ENCODE peak calls at places on chromosomes 13 and 19, in seven cellular contexts. One of them, this sample, is unnamed.
A peak's percentile ranks its signal among the peaks of the same experiment; 100 is the strongest.

GRCh38 chr19:55373993-55374757 is 2.5 kb upstream of the TMEM190 start:
- DNase-seq in transverse colon: no peak
- DNase-seq in effector memory CD4-positive, alpha-beta T cell: no peak
- DNase-seq in PC-9: peak; percentile 39
- DNase-seq in SJSA1: peak; percentile 86
- DNase-seq in vagina: no peak
- DNase-seq in endothelial cell of umbilical vein: no peak
- DNase-seq in this sample: no peak

GRCh38 chr13:42660367-42660965 is 86.5 kb downstream of the TNFSF11 start:
- DNase-seq in effector memory CD4-positive, alpha-beta T cell: no peak
- DNase-seq in PC-9: no peak
- DNase-seq in vagina: no peak
- DNase-seq in transverse colon: no peak
- DNase-seq in SJSA1: peak; percentile 13
- DNase-seq in endothelial cell of umbilical vein: no peak
- DNase-seq in this sample: no peak

GRCh38 chr13:63541336-63541735 is 2125.7 kb upstream of the PCDH20 start:
- DNase-seq in transverse colon: no peak
- DNase-seq in SJSA1: no peak
- DNase-seq in vagina: no peak
- DNase-seq in endothelial cell of umbilical vein: no peak
- DNase-seq in effector memory CD4-positive, alpha-beta T cell: no peak
- DNase-seq in PC-9: no peak
- DNase-seq in this sample: no peak

GRCh38 chr19:13396256-13397080 is 109.8 kb downstream of the CACNA1A start:
- DNase-seq in transverse colon: peak; percentile 15
- DNase-seq in endothelial cell of umbilical vein: peak; percentile 40
- DNase-seq in SJSA1: peak; percentile 11
- DNase-seq in PC-9: peak; percentile 2
- DNase-seq in effector memory CD4-positive, alpha-beta T cell: no peak
- DNase-seq in vagina: no peak
- DNase-seq in this sample: peak; percentile 5

GRCh38 chr13:32917504-32917903 is 98.7 kb upstream of the KL start:
- DNase-seq in vagina: no peak
- DNase-seq in endothelial cell of umbilical vein: peak; percentile 59
- DNase-seq in SJSA1: no peak
- DNase-seq in transverse colon: no peak
- DNase-seq in effector memory CD4-positive, alpha-beta T cell: no peak
- DNase-seq in PC-9: no peak
- DNase-seq in this sample: no peak

GRCh38 chr13:48904668-48905290 is 70.9 kb upstream of the FNDC3A start:
- DNase-seq in SJSA1: no peak
- DNase-seq in PC-9: no peak
- DNase-seq in effector memory CD4-positive, alpha-beta T cell: no peak
- DNase-seq in endothelial cell of umbilical vein: no peak
- DNase-seq in vagina: no peak
- DNase-seq in transverse colon: no peak
- DNase-seq in this sample: no peak

GRCh38 chr19:8858260-8858659 is 26.1 kb downstream of the MBD3L1 start:
- DNase-seq in vagina: no peak
- DNase-seq in SJSA1: no peak
- DNase-seq in PC-9: no peak
- DNase-seq in endothelial cell of umbilical vein: no peak
- DNase-seq in transverse colon: no peak
- DNase-seq in effector memory CD4-positive, alpha-beta T cell: no peak
- DNase-seq in this sample: no peak

GRCh38 chr13:47256618-47257017 is 359.8 kb upstream of the HTR2A start:
- DNase-seq in PC-9: no peak
- DNase-seq in effector memory CD4-positive, alpha-beta T cell: no peak
- DNase-seq in endothelial cell of umbilical vein: no peak
- DNase-seq in transverse colon: no peak
- DNase-seq in vagina: no peak
- DNase-seq in SJSA1: no peak
- DNase-seq in this sample: no peak

GRCh38 chr13:110869805-110870706 is 44.8 kb downstream of the ANKRD10 start:
- DNase-seq in effector memory CD4-positive, alpha-beta T cell: no peak
- DNase-seq in PC-9: peak; percentile 96
- DNase-seq in SJSA1: peak; percentile 100
- DNase-seq in endothelial cell of umbilical vein: peak; percentile 99
- DNase-seq in vagina: peak; percentile 98
- DNase-seq in transverse colon: peak; percentile 74
- DNase-seq in this sample: peak; percentile 98

GRCh38 chr13:99973786-99974185 is 2.2 kb upstream of the ZIC5 start:
- DNase-seq in vagina: no peak
- DNase-seq in endothelial cell of umbilical vein: no peak
- DNase-seq in transverse colon: no peak
- DNase-seq in PC-9: no peak
- DNase-seq in effector memory CD4-positive, alpha-beta T cell: no peak
- DNase-seq in SJSA1: no peak
- DNase-seq in this sample: no peak

GRCh38 chr19:57241181-57241580 is 749 bp downstream of the ZNF805 start:
- DNase-seq in PC-9: no peak
- DNase-seq in vagina: peak; percentile 32
- DNase-seq in effector memory CD4-positive, alpha-beta T cell: no peak
- DNase-seq in endothelial cell of umbilical vein: peak; percentile 32
- DNase-seq in transverse colon: no peak
- DNase-seq in SJSA1: no peak
- DNase-seq in this sample: no peak

GRCh38 chr13:78603240-78603947 is at the start of gene POU4F1:
- DNase-seq in effector memory CD4-positive, alpha-beta T cell: peak; percentile 45
- DNase-seq in vagina: no peak
- DNase-seq in SJSA1: peak; percentile 40
- DNase-seq in PC-9: no peak
- DNase-seq in endothelial cell of umbilical vein: peak; percentile 71
- DNase-seq in transverse colon: peak; percentile 69
- DNase-seq in this sample: no peak

GRCh38 chr13:34156841-34157365 is 339.0 kb downstream of the RFC3 start:
- DNase-seq in vagina: no peak
- DNase-seq in endothelial cell of umbilical vein: peak; percentile 99
- DNase-seq in SJSA1: peak; percentile 82
- DNase-seq in PC-9: peak; percentile 82
- DNase-seq in transverse colon: peak; percentile 80
- DNase-seq in effector memory CD4-positive, alpha-beta T cell: no peak
- DNase-seq in this sample: no peak

GRCh38 chr13:97325738-97326137 is 103.6 kb downstream of the MBNL2 start:
- DNase-seq in PC-9: no peak
- DNase-seq in effector memory CD4-positive, alpha-beta T cell: no peak
- DNase-seq in vagina: no peak
- DNase-seq in endothelial cell of umbilical vein: no peak
- DNase-seq in transverse colon: no peak
- DNase-seq in SJSA1: no peak
- DNase-seq in this sample: no peak

GRCh38 chr13:110523180-110523579 is 38.3 kb downstream of the RAB20 start:
- DNase-seq in transverse colon: no peak
- DNase-seq in endothelial cell of umbilical vein: no peak
- DNase-seq in vagina: no peak
- DNase-seq in PC-9: no peak
- DNase-seq in SJSA1: no peak
- DNase-seq in effector memory CD4-positive, alpha-beta T cell: no peak
- DNase-seq in this sample: no peak

GRCh38 chr13:30196025-30196424 is 111.3 kb downstream of the KATNAL1 start:
- DNase-seq in SJSA1: no peak
- DNase-seq in endothelial cell of umbilical vein: peak; percentile 4
- DNase-seq in PC-9: no peak
- DNase-seq in effector memory CD4-positive, alpha-beta T cell: no peak
- DNase-seq in transverse colon: no peak
- DNase-seq in vagina: no peak
- DNase-seq in this sample: no peak

GRCh38 chr19:37983916-37984315 is 76.9 kb downstream of the SIPA1L3 start:
- DNase-seq in transverse colon: no peak
- DNase-seq in endothelial cell of umbilical vein: no peak
- DNase-seq in PC-9: no peak
- DNase-seq in SJSA1: no peak
- DNase-seq in vagina: no peak
- DNase-seq in effector memory CD4-positive, alpha-beta T cell: no peak
- DNase-seq in this sample: no peak

GRCh38 chr13:41563501-41564001 is 106.2 kb downstream of the RGCC start:
- DNase-seq in transverse colon: no peak
- DNase-seq in vagina: no peak
- DNase-seq in effector memory CD4-positive, alpha-beta T cell: no peak
- DNase-seq in endothelial cell of umbilical vein: peak; percentile 82
- DNase-seq in PC-9: no peak
- DNase-seq in SJSA1: peak; percentile 68
- DNase-seq in this sample: no peak
- H3K27ac ChIP-seq in transverse colon: no peak overlapping the region
- H3K27ac ChIP-seq in vagina: peak overlapping the region; percentile 57
- H3K27ac ChIP-seq in effector memory CD4-positive, alpha-beta T cell: no peak overlapping the region
- H3K27ac ChIP-seq in endothelial cell of umbilical vein: peak overlapping the region; percentile 64
- H3K27ac ChIP-seq in PC-9: no peak overlapping the region
- H3K27ac ChIP-seq in SJSA1: peak overlapping the region; percentile 52
- H3K27ac ChIP-seq in this sample: no peak overlapping the region

DNA sequence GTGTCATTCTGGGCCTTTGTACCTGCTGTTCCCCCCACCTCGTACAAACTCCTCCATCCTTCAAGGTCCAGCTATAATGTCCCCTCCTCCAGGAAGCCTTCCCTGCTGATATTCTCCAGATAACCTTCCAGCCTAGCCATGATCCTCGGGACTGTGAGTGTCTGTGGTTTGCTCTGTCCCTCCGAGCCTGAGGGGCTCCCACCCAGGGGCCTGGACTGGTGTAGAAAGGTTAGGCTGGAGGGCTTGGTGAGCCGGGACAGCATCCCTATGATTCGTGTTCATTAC is 2.9 kb upstream of the COMP start:
- DNase-seq in endothelial cell of umbilical vein: no peak
- DNase-seq in effector memory CD4-positive, alpha-beta T cell: no peak
- DNase-seq in vagina: no peak
- DNase-seq in SJSA1: no peak
- DNase-seq in transverse colon: no peak
- DNase-seq in PC-9: no peak
- DNase-seq in this sample: no peak
- H3K27me3 ChIP-seq in endothelial cell of umbilical vein: peaks cover 36% of the 10 kb centered on the region
- H3K27me3 ChIP-seq in effector memory CD4-positive, alpha-beta T cell: peaks cover 38% of the 10 kb centered on the region
- H3K27me3 ChIP-seq in vagina: peaks cover 6% of the 10 kb centered on the region
- H3K27me3 ChIP-seq in SJSA1: peaks cover 60% of the 10 kb centered on the region
- H3K27me3 ChIP-seq in transverse colon: peaks cover 97% of the 10 kb centered on the region
- H3K27me3 ChIP-seq in PC-9: peaks cover 5% of the 10 kb centered on the region
- H3K27me3 ChIP-seq in this sample: peaks cover 60% of the 10 kb centered on the region

DNA sequence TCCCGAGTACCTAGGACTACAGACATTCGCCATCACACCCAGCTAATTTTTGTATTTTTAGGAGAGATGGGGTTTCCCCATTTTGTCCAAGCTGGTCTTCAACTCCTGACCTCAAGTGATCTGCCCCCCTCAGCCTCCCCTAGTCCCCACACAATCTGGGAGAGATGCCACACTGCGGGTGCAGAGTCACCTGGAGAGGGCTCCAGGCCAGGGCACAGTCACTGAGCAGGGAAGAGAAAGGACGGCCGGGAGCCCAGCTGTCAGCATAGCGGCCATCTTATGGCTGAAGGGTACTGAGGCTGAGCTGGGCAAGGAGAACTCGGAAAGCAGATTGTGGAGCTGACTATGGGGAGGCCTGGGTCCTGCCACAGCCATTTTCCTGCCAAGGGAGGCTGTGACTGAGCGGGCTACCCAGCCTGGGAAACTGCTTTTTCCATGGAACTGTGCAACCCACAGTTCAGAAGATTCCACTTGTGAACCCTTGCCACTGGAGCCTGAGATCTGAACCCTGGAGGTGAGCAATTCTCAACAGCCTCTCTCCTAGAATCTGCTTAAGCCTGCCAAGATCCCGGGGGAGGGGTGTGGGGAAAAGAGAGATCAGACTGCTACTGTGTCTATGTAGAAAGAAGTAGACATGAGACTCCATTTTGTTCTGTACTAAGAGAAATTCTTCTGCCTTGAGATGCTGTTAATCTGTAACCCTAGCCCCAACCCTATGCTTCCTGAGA is 109.2 kb downstream of the ZNF486 start:
- DNase-seq in effector memory CD4-positive, alpha-beta T cell: no peak
- DNase-seq in transverse colon: no peak
- DNase-seq in SJSA1: no peak
- DNase-seq in vagina: no peak
- DNase-seq in endothelial cell of umbilical vein: no peak
- DNase-seq in PC-9: no peak
- DNase-seq in this sample: no peak
- H3K27ac ChIP-seq in effector memory CD4-positive, alpha-beta T cell: no peak overlapping the region
- H3K27ac ChIP-seq in transverse colon: no peak overlapping the region
- H3K27ac ChIP-seq in SJSA1: no peak overlapping the region
- H3K27ac ChIP-seq in vagina: no peak overlapping the region
- H3K27ac ChIP-seq in endothelial cell of umbilical vein: no peak overlapping the region
- H3K27ac ChIP-seq in PC-9: no peak overlapping the region
- H3K27ac ChIP-seq in this sample: no peak overlapping the region

DNA sequence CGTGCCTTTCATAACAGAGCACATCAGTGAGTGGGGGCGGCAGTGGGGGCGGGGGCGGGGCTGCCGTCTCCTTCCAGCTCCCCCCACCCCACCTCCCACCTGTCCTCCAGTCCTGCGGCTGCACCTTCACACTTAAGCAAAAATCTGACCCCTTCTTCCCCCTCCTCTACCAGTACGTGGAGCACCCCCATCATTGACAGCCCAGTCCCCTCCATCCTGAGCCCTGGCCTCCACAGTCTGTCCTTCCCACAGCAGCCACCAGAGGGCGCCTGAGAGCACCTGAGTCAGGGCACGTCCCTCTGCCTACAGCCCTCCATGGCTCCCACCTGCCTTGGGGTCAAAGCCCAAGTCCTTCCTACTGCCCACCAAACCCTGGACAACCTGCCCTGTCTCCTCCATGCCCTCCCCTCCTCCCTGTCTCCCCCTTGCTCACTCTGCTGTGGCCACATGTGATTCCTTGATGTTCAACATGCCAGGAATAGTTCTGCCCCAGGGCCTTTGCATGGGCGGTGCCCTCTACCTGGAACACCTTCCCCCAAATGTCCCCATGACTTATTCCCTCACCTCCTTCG is 4.0 kb downstream of the EBI3 start:
- DNase-seq in PC-9: peak; percentile 48
- DNase-seq in SJSA1: no peak
- DNase-seq in effector memory CD4-positive, alpha-beta T cell: peak; percentile 50
- DNase-seq in endothelial cell of umbilical vein: no peak
- DNase-seq in transverse colon: peak; percentile 57
- DNase-seq in vagina: no peak
- DNase-seq in this sample: no peak
- H3K27me3 ChIP-seq in PC-9: no peaks in the 10 kb centered on the region
- H3K27me3 ChIP-seq in SJSA1: peaks cover 4% of the 10 kb centered on the region
- H3K27me3 ChIP-seq in effector memory CD4-positive, alpha-beta T cell: peaks cover 14% of the 10 kb centered on the region
- H3K27me3 ChIP-seq in endothelial cell of umbilical vein: peaks cover 2% of the 10 kb centered on the region
- H3K27me3 ChIP-seq in transverse colon: peaks cover 42% of the 10 kb centered on the region
- H3K27me3 ChIP-seq in vagina: no peaks in the 10 kb centered on the region
- H3K27me3 ChIP-seq in this sample: peaks cover 42% of the 10 kb centered on the region